ENCODE peak calls at places on chromosome 11, in six cellular contexts. O is HCT116, H is A549, L is mammary epithelial cell, R is astrocyte, V is IMR-90. S is an unnamed sample.

GRCh38 chr11:117180661-117181585 is 2.4 kb downstream of the SIDT2 start:
- DNase-seq in O (peak; percentile 81), R (peak; percentile 49), V (peak; percentile 70), H (peak; percentile 87), L (peak; percentile 37), S (peak; percentile 95)

GRCh38 chr11:79536155-79536917 is 95.5 kb upstream of the TENM4 start:
- DNase-seq in L (peak; percentile 20), O (no peak), V (no peak), R (no peak), H (no peak), S (no peak)

GRCh38 chr11:114065094-114065493 is 5.6 kb downstream of the ZBTB16 start:
- DNase-seq in H (no peak), O (no peak), V (no peak), L (no peak), R (no peak), S (no peak)

GRCh38 chr11:64611961-64612646 is 21.1 kb downstream of the SLC22A12 start:
- DNase-seq in V (no peak), H (no peak), R (no peak), O (no peak), L (peak; percentile 5), S (no peak)

GRCh38 chr11:19547044-19547443 is 165.6 kb upstream of the NAV2 start:
- DNase-seq in O (no peak), H (no peak), V (no peak), L (no peak), R (no peak), S (no peak)

GRCh38 chr11:108224366-108224765 is 1.5 kb downstream of the ATM start:
- DNase-seq in H (no peak), O (no peak), V (no peak), R (no peak), L (no peak), S (no peak)

GRCh38 chr11:66539526-66539925 is 6.3 kb downstream of the ZDHHC24 start:
- DNase-seq in H (no peak), O (no peak), R (no peak), L (no peak), V (no peak), S (no peak)

GRCh38 chr11:60777572-60777971 is 7.6 kb upstream of the MS4A10 start:
- DNase-seq in R (peak; percentile 57), H (peak; percentile 44), L (peak; percentile 67), V (peak; percentile 82), O (no peak), S (no peak)

GRCh38 chr11:12838463-12839120 is 164.4 kb downstream of the TEAD1 start:
- DNase-seq in O (no peak), H (no peak), R (no peak), L (peak; percentile 85), V (no peak), S (no peak)

GRCh38 chr11:95152878-95153856 is 63.5 kb downstream of the ENDOD1 start:
- DNase-seq in H (no peak), O (no peak), L (no peak), V (no peak), R (no peak), S (no peak)

GRCh38 chr11:101738494-101738893 is 154.7 kb upstream of the TRPC6 start:
- DNase-seq in H (no peak), R (no peak), L (no peak), O (no peak), V (no peak), S (no peak)

GRCh38 chr11:76695133-76695532 is 24.6 kb upstream of the LRRC32 start:
- DNase-seq in R (no peak), O (no peak), L (no peak), H (peak; percentile 28), V (no peak), S (no peak)

GRCh38 chr11:27718853-27719574 is 18.8 kb upstream of the BDNF start:
- DNase-seq in O (no peak), L (no peak), H (peak; percentile 64), V (peak; percentile 65), R (no peak), S (peak; percentile 72)

GRCh38 chr11:27717377-27717776 is 17.1 kb upstream of the BDNF start:
- DNase-seq in L (no peak), H (peak; percentile 56), O (no peak), R (no peak), V (no peak), S (no peak)

GRCh38 chr11:27716850-27717249 is 16.6 kb upstream of the BDNF start:
- DNase-seq in R (no peak), O (no peak), V (peak; percentile 71), H (no peak), L (no peak), S (no peak)

GRCh38 chr11:27718346-27718852 is 18.1 kb upstream of the BDNF start:
- DNase-seq in V (peak; percentile 95), L (peak; percentile 39), H (peak; percentile 93), O (peak; percentile 73), R (peak; percentile 91), S (peak; percentile 87)

GRCh38 chr11:27717801-27718229 is 17.6 kb upstream of the BDNF start:
- DNase-seq in R (no peak), H (peak; percentile 39), L (no peak), V (no peak), O (no peak), S (no peak)
- H3K4me2 ChIP-seq in R (peak overlapping the region; percentile 99), H (peak overlapping the region; percentile 87), L (peak overlapping the region; percentile 28), V (peak overlapping the region; percentile 92), O (peak overlapping the region; percentile 96), S (peak overlapping the region; percentile 78)

GRCh38 chr11:123300874-123301695 is 106.0 kb upstream of the CLMP start:
- DNase-seq in O (peak; percentile 63), L (peak; percentile 30), H (peak; percentile 13), R (peak; percentile 60), V (peak; percentile 68), S (no peak)

GRCh38 chr11:123303924-123304323 is 108.9 kb upstream of the CLMP start:
- DNase-seq in L (no peak), H (peak; percentile 5), O (no peak), R (no peak), V (no peak), S (no peak)

GRCh38 chr11:123304828-123305530 is 109.9 kb upstream of the CLMP start:
- DNase-seq in R (no peak), H (no peak), V (no peak), L (no peak), O (no peak), S (no peak)

GRCh38 chr11:123301696-123302400 is 106.8 kb upstream of the CLMP start:
- DNase-seq in H (peak; percentile 29), V (peak; percentile 11), O (peak; percentile 18), L (peak; percentile 26), R (no peak), S (peak; percentile 82)

GRCh38 chr11:123302751-123303195 is 107.7 kb upstream of the CLMP start:
- DNase-seq in V (peak; percentile 72), L (peak; percentile 8), O (no peak), H (peak; percentile 14), R (peak; percentile 48), S (no peak)
- TF ChIP-seq CTCF in V (peak; percentile 46), L (no peak), O (no peak), H (no peak), R (peak; percentile 27), S (no peak)

GRCh38 chr11:70643642-70644041 is 245.3 kb downstream of the CTTN start:
- DNase-seq in H (no peak), V (no peak), R (no peak), O (no peak), L (no peak), S (no peak)

GRCh38 chr11:70641366-70641765 is 243.0 kb downstream of the CTTN start:
- DNase-seq in L (no peak), V (no peak), R (no peak), O (no peak), H (no peak), S (peak; percentile 61)

GRCh38 chr11:70640408-70640807 is 242.1 kb downstream of the CTTN start:
- DNase-seq in O (no peak), R (no peak), H (no peak), L (no peak), V (no peak), S (no peak)

GRCh38 chr11:70644343-70645060 is 246.2 kb downstream of the CTTN start:
- DNase-seq in V (no peak), H (no peak), O (no peak), L (no peak), R (no peak), S (no peak)

DNA sequence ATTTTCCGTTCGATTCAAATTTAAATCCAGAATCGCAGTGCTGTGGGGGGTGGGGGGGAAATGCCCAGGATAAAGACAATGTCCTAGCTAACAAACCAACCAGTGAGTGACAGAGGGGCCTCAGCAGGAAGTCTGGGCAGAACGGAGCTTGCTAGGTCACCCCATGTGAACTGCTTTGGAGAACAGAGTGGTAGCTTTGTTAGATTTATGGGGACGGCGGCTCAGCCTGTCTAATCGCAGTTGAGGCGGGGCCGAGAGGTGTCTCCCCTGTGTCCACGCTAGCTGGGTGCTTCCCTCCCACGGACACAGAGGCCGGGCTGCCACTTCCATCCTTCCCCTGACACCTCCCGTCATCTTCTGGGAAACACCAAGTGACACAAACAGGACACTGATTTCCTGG is 244.0 kb downstream of the CTTN start:
- DNase-seq in R (no peak), O (no peak), H (no peak), L (no peak), V (no peak), S (no peak)
- H3K4me2 ChIP-seq in R (no peak overlapping the region), O (no peak overlapping the region), H (no peak overlapping the region), L (no peak overlapping the region), V (no peak overlapping the region), S (no peak overlapping the region)

GRCh38 chr11:438101-438844 is 3.5 kb downstream of the ANO9 start:
- DNase-seq in O (no peak), V (no peak), H (no peak), R (no peak), L (no peak), S (no peak)

GRCh38 chr11:441418-442274 is at the start of gene ANO9:
- DNase-seq in H (no peak), L (peak; percentile 54), O (no peak), V (no peak), R (no peak), S (peak; percentile 75)

GRCh38 chr11:441043-441417 is 781 bp downstream of the ANO9 start:
- DNase-seq in L (peak; percentile 18), V (no peak), R (no peak), O (no peak), H (no peak), S (no peak)

GRCh38 chr11:439315-440064 is 2.3 kb downstream of the ANO9 start:
- DNase-seq in L (no peak), R (no peak), O (no peak), V (no peak), H (no peak), S (no peak)

DNA sequence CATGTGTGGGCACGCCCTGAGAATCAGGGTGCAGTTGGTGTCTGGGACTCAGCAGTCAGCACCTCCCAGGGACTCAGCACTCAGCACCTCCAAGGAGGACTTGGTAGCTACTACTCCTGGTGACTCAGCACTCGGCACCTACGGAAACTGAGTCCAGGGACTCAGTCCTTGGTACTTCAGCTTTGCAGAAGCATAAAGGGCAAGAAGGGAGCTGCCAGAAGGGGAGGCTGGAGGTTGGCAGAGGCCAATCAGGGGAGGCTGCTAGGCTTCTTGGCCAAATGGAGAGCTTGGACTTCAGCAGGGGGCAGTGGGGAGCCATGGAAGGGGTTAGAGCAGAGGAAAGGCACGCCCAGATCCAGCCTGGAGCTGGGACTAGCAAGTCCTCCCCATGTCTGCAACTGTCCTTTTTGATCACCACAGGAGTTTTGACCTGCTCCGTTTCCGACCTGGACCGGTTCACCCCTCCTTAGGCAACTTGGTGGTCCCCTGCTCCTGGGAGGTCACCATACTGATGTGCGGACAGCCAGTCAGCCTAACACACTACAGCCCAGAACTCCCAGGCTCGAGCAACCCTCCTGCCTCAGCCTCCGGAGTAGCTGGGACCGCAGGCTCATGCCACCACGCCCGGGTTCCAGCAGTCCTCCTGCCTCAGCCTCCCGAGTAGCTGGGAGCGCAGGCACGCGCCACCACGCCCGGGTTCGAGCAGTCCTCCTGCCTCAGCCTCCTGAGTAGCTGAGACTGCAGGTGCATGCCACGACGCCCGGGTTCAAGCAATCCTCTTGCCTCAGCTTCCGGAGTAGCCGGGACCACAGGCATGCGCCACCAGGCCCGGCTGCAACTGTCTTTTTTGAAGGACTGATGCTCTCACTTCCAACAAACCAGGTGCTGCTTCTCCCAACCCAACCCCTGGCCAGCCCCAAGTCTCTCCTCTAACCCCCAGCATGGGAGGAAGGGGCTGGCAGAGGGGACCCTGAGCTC is 1.5 kb downstream of the ANO9 start:
- DNase-seq in O (no peak), V (no peak), R (no peak), L (no peak), H (peak; percentile 64), S (no peak)
- TF ChIP-seq CTCF in O (no peak), V (peak; percentile 15), R (no peak), L (no peak), H (no peak), S (peak; percentile 36)

S was measured in H9.